ENCODE peak calls at places on chromosome 20, in ten cellular contexts. Y is glutamatergic neuron, T is uterus, J is bronchial epithelial cell, A is KG1, L is cardiac fibroblast, W is NAMALWA, D is ACHN, S is neuronal stem cell, E is DMS 273 treated with DMSO at 0.1 percent for 48 hours. Q is an unnamed sample.

GRCh38 chr20:35476288-35476687 is 20.9 kb downstream of the CEP250 start:
- DNase-seq in A (no peak), W (no peak), E (no peak), D (no peak), L (no peak), T (no peak), J (no peak), S (no peak), Y (no peak), Q (no peak)

GRCh38 chr20:35263609-35264223 is 14.2 kb downstream of the MMP24OS start:
- DNase-seq in L (no peak), A (no peak), S (no peak), D (peak), E (no peak), Y (no peak), W (no peak), J (no peak), T (no peak), Q (no peak)

GRCh38 chr20:45998337-45998736 is 10.4 kb upstream of the MMP9 start:
- DNase-seq in T (no peak), A (no peak), J (no peak), D (no peak), S (no peak), E (no peak), L (no peak), Y (no peak), W (no peak), Q (no peak)

GRCh38 chr20:31606928-31607639 is 2.0 kb downstream of the ID1 start:
- DNase-seq in J (peak), Y (peak), L (peak), D (no peak), S (no peak), A (no peak), W (peak), T (no peak), E (peak), Q (peak)

GRCh38 chr20:62088258-62089127 is 22.8 kb upstream of the TAF4 start:
- DNase-seq in T (no peak), D (peak), E (no peak), Y (no peak), S (no peak), A (no peak), W (peak), J (peak), L (peak), Q (peak)

GRCh38 chr20:32115196-32115767 is 5.8 kb downstream of the TM9SF4 start:
- DNase-seq in J (no peak), A (no peak), E (no peak), S (no peak), L (no peak), W (no peak), T (no peak), Y (no peak), D (no peak), Q (no peak)

GRCh38 chr20:13996265-13996664 is 949 bp downstream of the MACROD2 start:
- DNase-seq in W (no peak), D (no peak), T (no peak), Y (no peak), A (no peak), S (no peak), J (peak), E (no peak), L (no peak), Q (peak)

GRCh38 chr20:24785141-24785924 is 163.7 kb upstream of the CST7 start:
- DNase-seq in Y (no peak), W (no peak), T (no peak), D (no peak), S (no peak), E (no peak), J (peak), A (no peak), L (peak), Q (no peak)

GRCh38 chr20:25033941-25034335 is 24.0 kb downstream of the ACSS1 start:
- DNase-seq in W (no peak), Y (no peak), A (no peak), S (no peak), E (no peak), J (no peak), T (no peak), L (no peak), D (no peak), Q (no peak)

GRCh38 chr20:38961530-38962043 is 557 bp upstream of the DHX35 start:
- DNase-seq in D (no peak), J (no peak), E (no peak), L (no peak), A (no peak), S (no peak), Y (no peak), W (no peak), T (peak), Q (peak)

GRCh38 chr20:11296951-11297350 is 620.7 kb upstream of the BTBD3 start:
- DNase-seq in E (no peak), J (peak), L (peak), A (no peak), Y (no peak), S (peak), W (no peak), D (no peak), T (no peak), Q (no peak)

GRCh38 chr20:50561379-50562078 is 51.3 kb downstream of the PTPN1 start:
- DNase-seq in Y (no peak), T (no peak), L (peak), E (no peak), J (peak), W (no peak), D (peak), A (no peak), S (no peak), Q (peak)

GRCh38 chr20:44973053-44973452 is 6.7 kb downstream of the STK4 start:
- DNase-seq in E (no peak), Y (no peak), D (no peak), J (no peak), W (no peak), A (no peak), T (no peak), S (no peak), L (peak), Q (no peak)

GRCh38 chr20:3479759-3480615 is 9.2 kb downstream of the ATRN start:
- DNase-seq in Y (no peak), E (no peak), T (no peak), L (no peak), W (no peak), J (no peak), D (no peak), A (no peak), S (no peak), Q (no peak)

GRCh38 chr20:37299718-37300529 is 10.5 kb downstream of the MANBAL start:
- DNase-seq in T (no peak), A (no peak), Y (no peak), W (no peak), D (no peak), E (no peak), L (peak), S (no peak), J (no peak), Q (no peak)

GRCh38 chr20:62908971-62909791 is 17.1 kb downstream of the DIDO1 start:
- DNase-seq in L (no peak), A (no peak), Y (no peak), D (no peak), T (no peak), J (no peak), E (no peak), S (no peak), W (no peak), Q (peak)

GRCh38 chr20:235891-236290 is 8.8 kb downstream of the DEFB129 start:
- DNase-seq in W (no peak), A (no peak), L (peak), T (no peak), S (no peak), Y (no peak), J (peak), D (peak), E (no peak), Q (peak)

GRCh38 chr20:53873249-53873642 is 197.1 kb downstream of the BCAS1 start:
- DNase-seq in Y (no peak), J (no peak), S (no peak), E (no peak), A (no peak), L (no peak), W (no peak), T (no peak), D (no peak), Q (no peak)

GRCh38 chr20:25272223-25273000 is 24.5 kb downstream of the PYGB start:
- DNase-seq in J (no peak), T (no peak), Y (no peak), L (no peak), S (no peak), W (no peak), A (no peak), E (no peak), D (no peak), Q (no peak)